ENCODE peak calls at places on chromosomes 5 and 9, in nine cellular contexts. L is heart left ventricle; F is psoas muscle; O is MM.1S; Y is heart right ventricle; K is brain microvascular endothelial cell; G is hepatocyte; W is A673; D is CD4-positive, alpha-beta T cell. U is an unnamed sample.

GRCh38 chr9:14238518-14238917 is 75.4 kb downstream of the NFIB start:
- DNase-seq in G (peak), O (no peak), D (no peak), L (no peak), F (no peak), Y (no peak), K (peak), W (peak), U (peak)

GRCh38 chr5:79301046-79301712 is 65.2 kb downstream of the JMY start:
- DNase-seq in F (no peak), O (no peak), L (no peak), K (no peak), D (no peak), W (no peak), G (no peak), Y (no peak), U (no peak)

GRCh38 chr5:179680780-179681411 is at the start of gene CBY3:
- DNase-seq in Y (no peak), K (no peak), G (no peak), W (no peak), D (no peak), F (no peak), O (no peak), L (no peak), U (no peak)

GRCh38 chr5:1073239-1074102 is 38.4 kb downstream of the SLC12A7 start:
- DNase-seq in O (no peak), K (no peak), L (no peak), Y (no peak), F (no peak), D (no peak), G (no peak), W (no peak), U (no peak)

GRCh38 chr9:83967083-83967482 is 12.9 kb downstream of the HNRNPK start:
- DNase-seq in O (no peak), W (no peak), F (no peak), G (no peak), D (no peak), L (no peak), K (no peak), Y (no peak), U (no peak)

GRCh38 chr9:137269231-137269772 is 8.2 kb upstream of the TOR4A start:
- DNase-seq in L (peak), K (peak), F (peak), Y (peak), G (peak), W (no peak), D (no peak), O (peak), U (no peak)

GRCh38 chr5:180908998-180909731 is 10.2 kb downstream of the BTNL8 start:
- DNase-seq in F (no peak), W (no peak), D (no peak), O (no peak), G (no peak), Y (no peak), L (no peak), K (no peak), U (no peak)

GRCh38 chr5:131167615-131168014 is 2.6 kb upstream of the HINT1 start:
- DNase-seq in G (no peak), Y (no peak), W (no peak), K (no peak), O (no peak), D (no peak), F (no peak), L (no peak), U (no peak)

GRCh38 chr9:84917366-84918063 is 248.0 kb downstream of the NTRK2 start:
- DNase-seq in G (no peak), W (peak), D (no peak), Y (no peak), F (no peak), O (no peak), L (no peak), K (no peak), U (no peak)

GRCh38 chr9:135610290-135611141 is 28.8 kb downstream of the GLT6D1 start:
- DNase-seq in L (peak), K (no peak), D (no peak), Y (no peak), G (no peak), F (no peak), O (no peak), W (no peak), U (no peak)

GRCh38 chr5:149049371-149049781 is 13.5 kb downstream of the SH3TC2 start:
- DNase-seq in O (no peak), F (no peak), Y (no peak), G (no peak), W (no peak), D (no peak), L (no peak), K (no peak), U (no peak)

GRCh38 chr5:133811168-133811567 is 157.3 kb downstream of the C5orf15 start:
- DNase-seq in O (no peak), F (no peak), D (no peak), Y (no peak), G (no peak), L (no peak), K (no peak), W (no peak), U (no peak)

GRCh38 chr5:68518286-68518685 is 302.7 kb downstream of the PIK3R1 start:
- DNase-seq in L (no peak), D (no peak), G (no peak), F (no peak), Y (no peak), W (no peak), K (no peak), O (no peak), U (no peak)

GRCh38 chr5:151239237-151239861 is 13.6 kb upstream of the GM2A start:
- DNase-seq in G (peak), D (peak), W (peak), Y (peak), K (peak), O (peak), L (peak), F (peak), U (peak)

GRCh38 chr9:9552665-9553064 is 1060.1 kb downstream of the PTPRD start:
- DNase-seq in K (no peak), O (peak), Y (no peak), L (no peak), D (no peak), G (no peak), F (no peak), W (no peak), U (no peak)

GRCh38 chr5:137727623-137728022 is 8.3 kb downstream of the KLHL3 start:
- DNase-seq in K (no peak), G (no peak), W (no peak), Y (no peak), O (no peak), F (no peak), D (no peak), L (no peak), U (no peak)

GRCh38 chr9:109745335-109746283 is 34.4 kb upstream of the PALM2AKAP2 start:
- DNase-seq in L (peak), O (no peak), D (no peak), Y (peak), W (peak), G (peak), K (no peak), F (peak), U (no peak)

GRCh38 chr9:124342946-124343485 is 72.2 kb downstream of the PSMB7 start:
- DNase-seq in Y (peak), K (peak), G (peak), W (peak), O (no peak), F (peak), L (peak), D (no peak), U (peak)

GRCh38 chr5:121870489-121870888 is 18.8 kb downstream of the FTMT start:
- DNase-seq in F (no peak), W (peak), Y (no peak), G (peak), O (no peak), D (no peak), L (no peak), K (no peak), U (no peak)

DNA sequence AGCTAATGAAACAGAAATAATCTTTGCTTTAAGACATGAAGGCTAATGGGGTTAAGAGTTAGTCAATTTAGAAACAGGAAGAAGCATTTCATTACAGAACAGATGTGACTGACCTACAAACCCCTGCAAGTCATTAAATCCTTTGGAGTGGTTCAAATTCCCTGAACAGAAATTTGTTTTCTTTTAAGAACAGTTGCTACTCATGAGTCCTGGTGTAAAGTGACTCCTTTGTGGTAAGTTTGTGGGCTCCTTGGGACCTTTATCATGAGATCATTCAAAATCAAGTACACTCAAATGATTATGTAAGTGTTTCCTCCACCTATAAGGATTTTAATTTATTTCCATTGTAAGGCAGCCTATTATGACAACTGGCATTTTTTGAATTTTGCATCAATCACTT is 1.2 kb downstream of the MINAR2 start:
- DNase-seq in W (no peak), G (no peak), K (no peak), D (no peak), F (no peak), O (no peak), L (no peak), Y (no peak), U (no peak)
- H3K27ac ChIP-seq in W (no peak), G (no peak), K (no peak), D (no peak), F (no peak), O (no peak), L (no peak), Y (no peak), U (no peak)

GRCh38 chr5:91635950-91636349 is 252.8 kb upstream of the ARRDC3 start:
- DNase-seq in D (no peak), W (no peak), G (no peak), L (no peak), K (no peak), F (no peak), O (no peak), Y (no peak), U (no peak)

GRCh38 chr5:91639744-91640143 is 256.6 kb upstream of the ARRDC3 start:
- DNase-seq in F (no peak), D (no peak), O (no peak), G (no peak), K (no peak), Y (no peak), W (no peak), L (no peak), U (no peak)

GRCh38 chr5:91638010-91638409 is 254.9 kb upstream of the ARRDC3 start:
- DNase-seq in Y (no peak), W (no peak), O (no peak), F (no peak), K (no peak), G (no peak), L (no peak), D (no peak), U (no peak)

GRCh38 chr5:91632871-91633270 is 249.8 kb upstream of the ARRDC3 start:
- DNase-seq in G (no peak), D (no peak), W (peak), K (no peak), L (no peak), O (peak), F (no peak), Y (no peak), U (no peak)

DNA sequence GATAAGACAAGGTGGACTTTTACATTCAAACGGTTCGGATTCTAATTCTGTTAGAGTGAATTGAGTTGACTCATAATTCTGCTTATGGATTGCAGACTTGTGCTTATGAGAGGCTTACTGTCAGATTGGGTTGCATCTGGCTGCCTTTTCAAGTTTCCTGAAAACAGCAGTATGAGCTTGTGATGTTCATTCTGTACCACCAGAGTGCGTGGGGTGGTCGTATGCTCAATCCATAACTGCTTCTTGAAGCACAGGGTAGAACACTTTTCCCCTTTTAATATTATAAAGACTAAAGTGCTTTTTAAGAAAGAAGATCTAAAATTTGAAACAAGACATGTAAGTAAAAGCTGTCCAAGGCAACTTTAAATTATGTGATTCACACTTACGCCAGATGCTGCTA is 253.2 kb upstream of the ARRDC3 start:
- DNase-seq in G (no peak), O (no peak), L (no peak), W (peak), F (no peak), D (no peak), Y (no peak), K (no peak), U (no peak)
- TF ChIP-seq CTCF in G (no peak), O (no peak), L (no peak), W (peak), F (no peak), D (no peak), Y (no peak), K (peak), U (no peak)

GRCh38 chr9:35520404-35520790 is 30.5 kb downstream of the RUSC2 start:
- DNase-seq in D (no peak), Y (no peak), O (no peak), K (no peak), G (no peak), W (no peak), L (no peak), F (no peak), U (no peak)
- H3K27ac ChIP-seq in D (no peak), Y (peak), O (no peak), K (peak), G (no peak), W (no peak), L (peak), F (peak), U (peak)

GRCh38 chr5:90193185-90193822 is 216.3 kb downstream of the CETN3 start:
- DNase-seq in D (no peak), Y (no peak), W (peak), F (no peak), O (no peak), L (no peak), K (no peak), G (no peak), U (no peak)
- TF ChIP-seq CTCF in D (no peak), Y (no peak), W (peak), F (no peak), O (no peak), L (no peak), K (no peak), G (no peak), U (no peak)

DNA sequence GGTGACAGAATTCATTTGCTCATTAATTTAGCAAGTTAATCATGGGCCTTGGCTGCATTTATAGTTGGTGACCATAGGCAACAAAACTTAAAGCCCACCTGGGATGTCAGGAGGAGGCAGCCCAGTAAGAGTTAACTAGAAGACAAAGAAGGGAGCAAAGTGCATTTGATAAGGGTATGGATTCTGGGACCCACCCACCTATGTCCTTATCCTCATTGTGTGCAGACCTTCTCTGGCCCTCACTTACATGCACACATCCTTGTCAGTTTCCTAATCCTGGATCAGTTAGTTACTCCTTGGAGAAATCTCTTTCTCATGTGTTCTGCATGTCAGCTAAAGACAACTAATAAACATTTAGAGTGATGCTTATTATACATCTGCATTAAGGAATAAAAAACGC is 24.6 kb downstream of the MEF2C start:
- DNase-seq in L (no peak), Y (no peak), G (no peak), W (no peak), O (no peak), F (no peak), D (no peak), K (no peak), U (no peak)
- H3K27ac ChIP-seq in L (no peak), Y (no peak), G (no peak), W (no peak), O (no peak), F (no peak), D (no peak), K (no peak), U (no peak)

GRCh38 chr5:16916262-16916878 is 19.7 kb downstream of the MYO10 start:
- DNase-seq in W (peak), F (no peak), O (no peak), D (no peak), L (no peak), G (no peak), Y (no peak), K (peak), U (peak)
- TF ChIP-seq CTCF in W (no peak), F (no peak), O (no peak), D (no peak), L (no peak), G (no peak), Y (no peak), K (no peak), U (no peak)

DNA sequence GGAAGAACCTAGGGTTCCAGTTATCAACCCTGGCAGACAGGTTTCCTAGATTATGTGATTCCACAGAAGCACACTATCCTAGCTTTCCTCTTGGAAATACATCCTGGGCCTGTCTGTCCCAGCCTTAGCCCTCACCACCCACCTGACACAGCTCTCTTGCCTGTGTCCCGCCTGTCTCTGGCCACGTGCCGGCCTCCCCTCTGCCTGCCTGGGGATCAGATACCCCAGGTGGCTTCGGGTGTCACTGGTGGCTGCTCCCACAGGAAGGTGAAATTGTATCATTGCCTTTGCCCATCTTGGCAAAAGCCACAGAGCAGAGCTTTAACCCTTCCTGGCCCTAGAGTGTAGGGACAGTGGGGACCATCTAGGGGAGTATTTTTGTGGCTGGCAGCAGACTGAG is 6.2 kb downstream of the COL27A1 start:
- DNase-seq in L (peak), W (no peak), K (no peak), F (no peak), G (no peak), D (no peak), Y (no peak), O (no peak), U (no peak)
- H3K27ac ChIP-seq in L (no peak), W (no peak), K (no peak), F (peak), G (no peak), D (no peak), Y (no peak), O (no peak), U (no peak)

GRCh38 chr9:24245988-24246387 is 299.7 kb downstream of the IZUMO3 start:
- DNase-seq in O (peak), K (peak), Y (no peak), F (no peak), L (no peak), W (peak), G (peak), D (no peak), U (peak)
- TF ChIP-seq CTCF in O (peak), K (peak), Y (peak), F (no peak), L (no peak), W (peak), G (peak), D (no peak), U (peak)